ENCODE peak calls at places on chromosome X, in six cellular contexts. X is brain microvascular endothelial cell, H is lung, Y is psoas muscle, N is osteoblast, P is H1. Q is an unnamed sample.
A peak's percentile ranks its signal among the peaks of the same experiment; 100 is the strongest.

GRCh38 chrX:154827624-154828408 is 6.6 kb downstream of the SMIM9 start:
- DNase-seq in Y (no peak), P (no peak), X (no peak), N (no peak), H (no peak), Q (peak; percentile 37)

GRCh38 chrX:11380187-11380586 is 87.0 kb downstream of the AMELX start:
- DNase-seq in Y (no peak), H (no peak), N (no peak), P (no peak), X (no peak), Q (no peak)

GRCh38 chrX:149365061-149365460 is 140.0 kb downstream of the IDS start:
- DNase-seq in P (no peak), H (no peak), N (no peak), Y (no peak), X (no peak), Q (no peak)

GRCh38 chrX:153539171-153539978 is 21.9 kb downstream of the ATP2B3 start:
- DNase-seq in N (peak; percentile 97), X (peak; percentile 29), Y (peak; percentile 65), H (peak; percentile 63), P (peak; percentile 84), Q (peak; percentile 77)

GRCh38 chrX:10119399-10119990 is 37.3 kb upstream of the CLCN4 start:
- DNase-seq in X (peak; percentile 84), Y (no peak), H (peak; percentile 86), P (peak; percentile 60), N (peak; percentile 94), Q (peak; percentile 53)

GRCh38 chrX:15416133-15416993 is 32.1 kb upstream of the VEGFD start:
- DNase-seq in N (no peak), X (no peak), Y (no peak), P (no peak), H (no peak), Q (no peak)

GRCh38 chrX:39427492-39428289 is 626.4 kb downstream of the MID1IP1 start:
- DNase-seq in P (no peak), H (no peak), Y (no peak), X (peak; percentile 9), N (peak; percentile 83), Q (no peak)

GRCh38 chrX:154349359-154349935 is 25.0 kb downstream of the FLNA start:
- DNase-seq in Y (peak; percentile 11), X (no peak), H (no peak), P (no peak), N (peak; percentile 69), Q (no peak)

GRCh38 chrX:42491145-42491907 is 286.6 kb downstream of the PPP1R2C start:
- DNase-seq in P (no peak), Y (no peak), X (no peak), N (no peak), H (no peak), Q (no peak)

GRCh38 chrX:9352683-9353430 is 112.0 kb upstream of the TBL1X start:
- DNase-seq in P (no peak), N (peak; percentile 84), X (peak; percentile 32), Y (no peak), H (peak; percentile 51), Q (peak; percentile 45)

GRCh38 chrX:104370089-104370488 is 115.4 kb upstream of the ESX1 start:
- DNase-seq in X (no peak), N (peak; percentile 9), P (no peak), Y (no peak), H (no peak), Q (no peak)

GRCh38 chrX:53587795-53588194 is 98.7 kb downstream of the HUWE1 start:
- DNase-seq in N (no peak), P (no peak), H (no peak), X (no peak), Y (no peak), Q (no peak)

GRCh38 chrX:38220024-38220935 is at the start of gene SRPX:
- DNase-seq in Y (peak; percentile 31), H (no peak), P (peak; percentile 54), X (no peak), N (no peak), Q (no peak)

GRCh38 chrX:145848451-145848850 is 30.8 kb downstream of the SLITRK2 start:
- DNase-seq in N (no peak), H (no peak), Y (no peak), P (no peak), X (no peak), Q (no peak)

GRCh38 chrX:68947882-68948605 is 119.2 kb downstream of the EFNB1 start:
- DNase-seq in P (no peak), H (peak; percentile 20), Y (no peak), N (no peak), X (no peak), Q (no peak)

GRCh38 chrX:124646403-124646802 is 300.0 kb downstream of the SH2D1A start:
- DNase-seq in X (no peak), Y (no peak), N (no peak), H (no peak), P (no peak), Q (no peak)

GRCh38 chrX:149650162-149650561 is 18.6 kb upstream of the TMEM185A start:
- DNase-seq in P (no peak), H (no peak), N (no peak), Y (no peak), X (no peak), Q (no peak)

GRCh38 chrX:54422168-54422567 is 18.0 kb upstream of the TSR2 start:
- DNase-seq in H (no peak), Y (no peak), X (no peak), N (peak; percentile 48), P (no peak), Q (no peak)

GRCh38 chrX:23616361-23616760 is 50.9 kb upstream of the PRDX4 start:
- DNase-seq in H (no peak), Y (no peak), P (no peak), X (peak; percentile 5), N (no peak), Q (no peak)

GRCh38 chrX:19746919-19747671 is 140.3 kb downstream of the SH3KBP1 start:
- DNase-seq in Y (no peak), H (no peak), N (no peak), P (no peak), X (no peak), Q (no peak)

GRCh38 chrX:19852014-19853005 is 35.1 kb downstream of the SH3KBP1 start:
- DNase-seq in N (no peak), P (no peak), Y (no peak), X (peak; percentile 43), H (no peak), Q (no peak)

GRCh38 chrX:52574416-52575275 is 57.8 kb upstream of the XAGE1B start:
- DNase-seq in N (peak; percentile 59), X (peak; percentile 36), P (peak; percentile 39), H (peak; percentile 32), Y (no peak), Q (no peak)

GRCh38 chrX:154380153-154380552 is 1.1 kb downstream of the EMD start:
- DNase-seq in Y (no peak), X (no peak), P (no peak), H (no peak), N (peak; percentile 72), Q (no peak)

GRCh38 chrX:18887177-18887820 is 96.6 kb downstream of the PHKA2 start:
- DNase-seq in P (peak; percentile 54), Y (peak; percentile 37), X (no peak), H (no peak), N (peak; percentile 26), Q (peak; percentile 74)

GRCh38 chrX:70960728-70961127 is 29.8 kb upstream of the SLC7A3 start:
- DNase-seq in H (no peak), Y (no peak), P (no peak), X (no peak), N (no peak), Q (no peak)

GRCh38 chrX:776061-776460 is 145.5 kb downstream of the SHOX start:
- DNase-seq in X (no peak), Y (no peak), H (no peak), N (no peak), P (no peak), Q (no peak)

GRCh38 chrX:46755656-46756055 is 3.3 kb downstream of the SLC9A7 start:
- DNase-seq in X (no peak), Y (no peak), H (no peak), P (no peak), N (no peak), Q (no peak)

GRCh38 chrX:123513585-123514278 is 219.1 kb downstream of the THOC2 start:
- DNase-seq in P (no peak), H (no peak), Y (no peak), X (no peak), N (no peak), Q (no peak)

GRCh38 chrX:68440940-68441339 is 7.6 kb upstream of the OPHN1 start:
- DNase-seq in Y (peak; percentile 37), H (peak; percentile 51), N (no peak), P (no peak), X (peak; percentile 73), Q (no peak)

GRCh38 chrX:12400218-12400617 is 261.9 kb downstream of the FRMPD4 start:
- DNase-seq in N (no peak), Y (no peak), X (no peak), P (no peak), H (no peak), Q (no peak)

GRCh38 chrX:12401252-12401651 is 263.0 kb downstream of the FRMPD4 start:
- DNase-seq in Y (no peak), X (no peak), H (no peak), P (no peak), N (no peak), Q (no peak)

GRCh38 chrX:12396584-12396983 is 258.3 kb downstream of the FRMPD4 start:
- DNase-seq in H (no peak), N (no peak), P (no peak), X (no peak), Y (no peak), Q (no peak)
- H3K27me3 ChIP-seq in H (no peaks in the 10 kb centered on the region), N (no peaks in the 10 kb centered on the region), P (no peaks in the 10 kb centered on the region), X (no peaks in the 10 kb centered on the region), Y (no peaks in the 10 kb centered on the region), Q (no peaks in the 10 kb centered on the region)

GRCh38 chrX:115642304-115642703 is 81.3 kb downstream of the PLS3 start:
- DNase-seq in Y (no peak), P (no peak), X (no peak), H (no peak), N (no peak), Q (no peak)
- H3K36me3 ChIP-seq in Y (peaks cover 48% of the 10 kb centered on the region), P (peaks cover 42% of the 10 kb centered on the region), X (peaks cover 27% of the 10 kb centered on the region), H (no peaks in the 10 kb centered on the region), N (peaks cover 49% of the 10 kb centered on the region), Q (no peaks in the 10 kb centered on the region)

GRCh38 chrX:64093761-64094160 is 111.7 kb downstream of the AMER1 start:
- DNase-seq in Y (no peak), H (no peak), X (peak; percentile 4), P (no peak), N (no peak), Q (no peak)
- TF ChIP-seq CTCF in Y (peak; percentile 41), H (no peak), X (peak; percentile 29), P (no peak), N (peak; percentile 38), Q (no peak)

GRCh38 chrX:31245714-31246113 is 173.9 kb upstream of the FTHL17 start:
- DNase-seq in X (no peak), H (no peak), P (no peak), N (no peak), Y (no peak), Q (no peak)

GRCh38 chrX:31237189-31237588 is 165.3 kb upstream of the FTHL17 start:
- DNase-seq in X (no peak), Y (no peak), H (no peak), P (no peak), N (no peak), Q (no peak)

GRCh38 chrX:31243804-31244203 is 172.0 kb upstream of the FTHL17 start:
- DNase-seq in P (no peak), X (no peak), N (no peak), H (no peak), Y (no peak), Q (no peak)

GRCh38 chrX:31236231-31236630 is 164.4 kb upstream of the FTHL17 start:
- DNase-seq in H (no peak), X (no peak), N (no peak), P (no peak), Y (no peak), Q (peak; percentile 25)

GRCh38 chrX:31240982-31241381 is 169.1 kb upstream of the FTHL17 start:
- DNase-seq in N (no peak), X (no peak), H (no peak), Y (no peak), P (no peak), Q (no peak)
- H3K27me3 ChIP-seq in N (no peaks in the 10 kb centered on the region), X (no peaks in the 10 kb centered on the region), H (no peaks in the 10 kb centered on the region), Y (no peaks in the 10 kb centered on the region), P (no peaks in the 10 kb centered on the region), Q (no peaks in the 10 kb centered on the region)

Q was measured in Peyer's patch.